ENCODE peak calls at places on chromosomes 6 and 20, in ten cellular contexts. C, E, F, K, B, I, Z, W, L and H are unnamed samples.

GRCh38 chr20:257419-257818 is at the start of gene DEFB132:
- DNase-seq in C (no peak), E (no peak), F (no peak), K (no peak), B (no peak), I (no peak), Z (no peak), W (no peak), L (no peak), H (no peak)

GRCh38 chr6:26187981-26188635 is 100.9 kb downstream of the HFE start:
- DNase-seq in C (no peak), E (peak; percentile 68), F (no peak), K (peak; percentile 71), B (no peak), I (no peak), Z (no peak), W (no peak), L (peak; percentile 83), H (peak; percentile 20)

GRCh38 chr6:89347825-89348224 is 4.7 kb downstream of the UBE2J1 start:
- DNase-seq in C (no peak), E (peak; percentile 49), F (no peak), K (no peak), B (no peak), I (peak; percentile 47), Z (no peak), W (no peak), L (no peak), H (no peak)

GRCh38 chr6:77816766-77817270 is 164.0 kb downstream of the MEI4 start:
- DNase-seq in C (no peak), E (no peak), F (no peak), K (no peak), B (no peak), I (no peak), Z (no peak), W (no peak), L (no peak), H (no peak)

GRCh38 chr6:23003671-23004598 is 434.6 kb downstream of the HDGFL1 start:
- DNase-seq in C (no peak), E (peak; percentile 82), F (no peak), K (no peak), B (no peak), I (no peak), Z (no peak), W (no peak), L (no peak), H (no peak)

GRCh38 chr6:74991573-74992332 is 214.1 kb downstream of the COL12A1 start:
- DNase-seq in C (no peak), E (peak; percentile 53), F (no peak), K (peak; percentile 15), B (peak; percentile 41), I (no peak), Z (no peak), W (no peak), L (peak; percentile 26), H (peak; percentile 4)

GRCh38 chr20:521860-522259 is 21.7 kb downstream of the CSNK2A1 start:
- DNase-seq in C (no peak), E (no peak), F (no peak), K (no peak), B (no peak), I (no peak), Z (no peak), W (no peak), L (no peak), H (no peak)

GRCh38 chr20:19110866-19111460 is 101.5 kb upstream of the SLC24A3 start:
- DNase-seq in C (no peak), E (no peak), F (no peak), K (no peak), B (no peak), I (no peak), Z (no peak), W (no peak), L (no peak), H (no peak)

GRCh38 chr20:60341062-60341461 is 382.8 kb downstream of the CDH26 start:
- DNase-seq in C (no peak), E (no peak), F (no peak), K (no peak), B (no peak), I (no peak), Z (no peak), W (no peak), L (no peak), H (no peak)

GRCh38 chr6:111980168-111980567 is 73.7 kb upstream of the CCN6 start:
- DNase-seq in C (no peak), E (peak; percentile 57), F (no peak), K (no peak), B (no peak), I (no peak), Z (no peak), W (no peak), L (no peak), H (no peak)

GRCh38 chr20:4573564-4574355 is 147.9 kb upstream of the PRND start:
- DNase-seq in C (no peak), E (peak; percentile 93), F (no peak), K (no peak), B (peak; percentile 70), I (no peak), Z (no peak), W (no peak), L (no peak), H (no peak)

GRCh38 chr6:27288136-27289044 is 23.7 kb downstream of the POM121L2 start:
- DNase-seq in C (no peak), E (no peak), F (no peak), K (no peak), B (no peak), I (no peak), Z (no peak), W (no peak), L (peak; percentile 78), H (no peak)

GRCh38 chr20:62303327-62304226 is 780 bp downstream of the ADRM1 start:
- DNase-seq in C (no peak), E (peak; percentile 44), F (peak; percentile 18), K (peak; percentile 66), B (peak; percentile 58), I (no peak), Z (no peak), W (no peak), L (no peak), H (peak; percentile 15)

GRCh38 chr20:6590891-6591679 is 176.4 kb upstream of the BMP2 start:
- DNase-seq in C (no peak), E (peak; percentile 79), F (no peak), K (peak; percentile 77), B (peak; percentile 55), I (no peak), Z (no peak), W (no peak), L (no peak), H (no peak)

GRCh38 chr6:28953039-28953872 is 29.5 kb upstream of the TRIM27 start:
- DNase-seq in C (no peak), E (peak; percentile 85), F (peak; percentile 51), K (peak; percentile 89), B (peak; percentile 61), I (no peak), Z (no peak), W (peak; percentile 33), L (peak; percentile 67), H (no peak)

GRCh38 chr20:5886788-5887187 is 63.5 kb downstream of the TRMT6 start:
- DNase-seq in C (no peak), E (peak; percentile 10), F (no peak), K (no peak), B (no peak), I (peak; percentile 51), Z (no peak), W (no peak), L (no peak), H (no peak)

GRCh38 chr6:3885262-3886036 is 36.3 kb downstream of the FAM50B start:
- DNase-seq in C (no peak), E (peak; percentile 19), F (no peak), K (peak; percentile 74), B (peak; percentile 48), I (no peak), Z (no peak), W (no peak), L (peak; percentile 44), H (no peak)

GRCh38 chr6:112415366-112415765 is 68.2 kb downstream of the RFPL4B start:
- DNase-seq in C (no peak), E (no peak), F (no peak), K (no peak), B (peak; percentile 13), I (no peak), Z (no peak), W (no peak), L (no peak), H (no peak)

GRCh38 chr20:62882426-62882825 is 20.8 kb upstream of the TCFL5 start:
- DNase-seq in C (no peak), E (no peak), F (no peak), K (no peak), B (no peak), I (no peak), Z (no peak), W (no peak), L (no peak), H (no peak)

GRCh38 chr6:109202409-109203264 is 107.3 kb downstream of the CEP57L1 start:
- DNase-seq in C (no peak), E (peak; percentile 19), F (no peak), K (no peak), B (no peak), I (no peak), Z (no peak), W (no peak), L (peak; percentile 17), H (no peak)